ENCODE peak calls at places on chromosome 7, in nine cellular contexts. One of them, this sample, is unnamed.
A peak's percentile ranks its signal among the peaks of the same experiment; 100 is the strongest.

GRCh38 chr7:30206466-30206865 is 71.7 kb downstream of the MTURN start:
- DNase-seq in Caco-2: no peak
- DNase-seq in gastrocnemius medialis: no peak
- DNase-seq in neuronal stem cell: peak; percentile 6
- DNase-seq in adipocyte: peak; percentile 20
- DNase-seq in PC-3: peak; percentile 60
- DNase-seq in fibroblast of lung: no peak
- DNase-seq in mesendoderm: peak; percentile 47
- DNase-seq in ovary: no peak
- DNase-seq in this sample: peak; percentile 32

GRCh38 chr7:85041599-85042216 is 145.1 kb downstream of the SEMA3D start:
- DNase-seq in Caco-2: peak; percentile 73
- DNase-seq in gastrocnemius medialis: peak; percentile 17
- DNase-seq in neuronal stem cell: peak; percentile 60
- DNase-seq in adipocyte: peak; percentile 80
- DNase-seq in PC-3: peak; percentile 87
- DNase-seq in fibroblast of lung: peak; percentile 79
- DNase-seq in mesendoderm: peak; percentile 70
- DNase-seq in ovary: peak; percentile 44
- DNase-seq in this sample: peak; percentile 67

GRCh38 chr7:106294334-106294733 is 9.6 kb upstream of the NAMPT start:
- DNase-seq in Caco-2: no peak
- DNase-seq in gastrocnemius medialis: no peak
- DNase-seq in neuronal stem cell: no peak
- DNase-seq in adipocyte: no peak
- DNase-seq in PC-3: no peak
- DNase-seq in fibroblast of lung: no peak
- DNase-seq in mesendoderm: no peak
- DNase-seq in ovary: no peak
- DNase-seq in this sample: no peak

GRCh38 chr7:4188646-4189045 is 493.4 kb upstream of the FOXK1 start:
- DNase-seq in Caco-2: no peak
- DNase-seq in gastrocnemius medialis: no peak
- DNase-seq in neuronal stem cell: no peak
- DNase-seq in adipocyte: no peak
- DNase-seq in PC-3: no peak
- DNase-seq in fibroblast of lung: no peak
- DNase-seq in mesendoderm: no peak
- DNase-seq in ovary: no peak
- DNase-seq in this sample: no peak

GRCh38 chr7:44460325-44460724 is 30.1 kb downstream of the NUDCD3 start:
- DNase-seq in Caco-2: no peak
- DNase-seq in gastrocnemius medialis: no peak
- DNase-seq in neuronal stem cell: no peak
- DNase-seq in adipocyte: no peak
- DNase-seq in PC-3: no peak
- DNase-seq in fibroblast of lung: no peak
- DNase-seq in mesendoderm: no peak
- DNase-seq in ovary: no peak
- DNase-seq in this sample: no peak

GRCh38 chr7:137932881-137933269 is 69.0 kb downstream of the CREB3L2 start:
- DNase-seq in Caco-2: no peak
- DNase-seq in gastrocnemius medialis: peak; percentile 31
- DNase-seq in neuronal stem cell: no peak
- DNase-seq in adipocyte: peak; percentile 88
- DNase-seq in PC-3: peak; percentile 40
- DNase-seq in fibroblast of lung: peak; percentile 49
- DNase-seq in mesendoderm: peak; percentile 62
- DNase-seq in ovary: no peak
- DNase-seq in this sample: no peak

GRCh38 chr7:85529831-85530230 is 343.0 kb upstream of the SEMA3D start:
- DNase-seq in Caco-2: no peak
- DNase-seq in gastrocnemius medialis: no peak
- DNase-seq in neuronal stem cell: no peak
- DNase-seq in adipocyte: peak; percentile 48
- DNase-seq in PC-3: no peak
- DNase-seq in fibroblast of lung: peak; percentile 53
- DNase-seq in mesendoderm: no peak
- DNase-seq in ovary: no peak
- DNase-seq in this sample: no peak

GRCh38 chr7:82167568-82168314 is 275.8 kb downstream of the CACNA2D1 start:
- DNase-seq in Caco-2: no peak
- DNase-seq in gastrocnemius medialis: no peak
- DNase-seq in neuronal stem cell: no peak
- DNase-seq in adipocyte: no peak
- DNase-seq in PC-3: no peak
- DNase-seq in fibroblast of lung: no peak
- DNase-seq in mesendoderm: peak; percentile 58
- DNase-seq in ovary: no peak
- DNase-seq in this sample: no peak

GRCh38 chr7:38413784-38414183 is 140.3 kb upstream of the TARP start:
- DNase-seq in Caco-2: no peak
- DNase-seq in gastrocnemius medialis: no peak
- DNase-seq in neuronal stem cell: no peak
- DNase-seq in adipocyte: no peak
- DNase-seq in PC-3: no peak
- DNase-seq in fibroblast of lung: no peak
- DNase-seq in mesendoderm: no peak
- DNase-seq in ovary: no peak
- DNase-seq in this sample: no peak

GRCh38 chr7:98810166-98810802 is 59.5 kb downstream of the TMEM130 start:
- DNase-seq in Caco-2: no peak
- DNase-seq in gastrocnemius medialis: no peak
- DNase-seq in neuronal stem cell: no peak
- DNase-seq in adipocyte: no peak
- DNase-seq in PC-3: no peak
- DNase-seq in fibroblast of lung: no peak
- DNase-seq in mesendoderm: no peak
- DNase-seq in ovary: no peak
- DNase-seq in this sample: no peak

GRCh38 chr7:77457779-77458178 is 41.6 kb upstream of the GSAP start:
- DNase-seq in Caco-2: no peak
- DNase-seq in gastrocnemius medialis: no peak
- DNase-seq in neuronal stem cell: no peak
- DNase-seq in adipocyte: no peak
- DNase-seq in PC-3: no peak
- DNase-seq in fibroblast of lung: no peak
- DNase-seq in mesendoderm: no peak
- DNase-seq in ovary: no peak
- DNase-seq in this sample: no peak
- H3K4me1 ChIP-seq in Caco-2: peaks cover 34% of the 10 kb centered on the region
- H3K4me1 ChIP-seq in gastrocnemius medialis: no peaks in the 10 kb centered on the region
- H3K4me1 ChIP-seq in neuronal stem cell: no peaks in the 10 kb centered on the region
- H3K4me1 ChIP-seq in adipocyte: peaks cover 26% of the 10 kb centered on the region
- H3K4me1 ChIP-seq in PC-3: peaks cover 70% of the 10 kb centered on the region
- H3K4me1 ChIP-seq in fibroblast of lung: peaks cover 9% of the 10 kb centered on the region
- H3K4me1 ChIP-seq in mesendoderm: no peaks in the 10 kb centered on the region
- H3K4me1 ChIP-seq in ovary: no peaks in the 10 kb centered on the region
- H3K4me1 ChIP-seq in this sample: peaks cover 3% of the 10 kb centered on the region

GRCh38 chr7:152924826-152925411 is 165.4 kb downstream of the ACTR3B start:
- DNase-seq in Caco-2: no peak
- DNase-seq in gastrocnemius medialis: no peak
- DNase-seq in neuronal stem cell: no peak
- DNase-seq in adipocyte: no peak
- DNase-seq in PC-3: no peak
- DNase-seq in fibroblast of lung: no peak
- DNase-seq in mesendoderm: peak; percentile 43
- DNase-seq in ovary: no peak
- DNase-seq in this sample: no peak
- H3K4me3 ChIP-seq in Caco-2: no peak overlapping the region
- H3K4me3 ChIP-seq in gastrocnemius medialis: peak overlapping the region; percentile 42
- H3K4me3 ChIP-seq in neuronal stem cell: peak overlapping the region; percentile 72
- H3K4me3 ChIP-seq in adipocyte: no peak overlapping the region
- H3K4me3 ChIP-seq in PC-3: no peak overlapping the region
- H3K4me3 ChIP-seq in fibroblast of lung: no peak overlapping the region
- H3K4me3 ChIP-seq in mesendoderm: peak overlapping the region; percentile 35
- H3K4me3 ChIP-seq in ovary: peak overlapping the region; percentile 30
- H3K4me3 ChIP-seq in this sample: peak overlapping the region; percentile 43

GRCh38 chr7:114933665-114934064 is 11.8 kb downstream of the MDFIC start:
- DNase-seq in Caco-2: no peak
- DNase-seq in gastrocnemius medialis: no peak
- DNase-seq in neuronal stem cell: no peak
- DNase-seq in adipocyte: no peak
- DNase-seq in PC-3: no peak
- DNase-seq in fibroblast of lung: no peak
- DNase-seq in mesendoderm: no peak
- DNase-seq in ovary: no peak
- DNase-seq in this sample: no peak
- H3K4me1 ChIP-seq in Caco-2: no peaks in the 10 kb centered on the region
- H3K4me1 ChIP-seq in gastrocnemius medialis: peaks cover 13% of the 10 kb centered on the region
- H3K4me1 ChIP-seq in neuronal stem cell: peaks cover 4% of the 10 kb centered on the region
- H3K4me1 ChIP-seq in adipocyte: peaks cover 85% of the 10 kb centered on the region
- H3K4me1 ChIP-seq in PC-3: peaks cover 11% of the 10 kb centered on the region
- H3K4me1 ChIP-seq in fibroblast of lung: peaks cover 9% of the 10 kb centered on the region
- H3K4me1 ChIP-seq in mesendoderm: peaks cover 9% of the 10 kb centered on the region
- H3K4me1 ChIP-seq in ovary: peaks cover 5% of the 10 kb centered on the region
- H3K4me1 ChIP-seq in this sample: no peaks in the 10 kb centered on the region

DNA sequence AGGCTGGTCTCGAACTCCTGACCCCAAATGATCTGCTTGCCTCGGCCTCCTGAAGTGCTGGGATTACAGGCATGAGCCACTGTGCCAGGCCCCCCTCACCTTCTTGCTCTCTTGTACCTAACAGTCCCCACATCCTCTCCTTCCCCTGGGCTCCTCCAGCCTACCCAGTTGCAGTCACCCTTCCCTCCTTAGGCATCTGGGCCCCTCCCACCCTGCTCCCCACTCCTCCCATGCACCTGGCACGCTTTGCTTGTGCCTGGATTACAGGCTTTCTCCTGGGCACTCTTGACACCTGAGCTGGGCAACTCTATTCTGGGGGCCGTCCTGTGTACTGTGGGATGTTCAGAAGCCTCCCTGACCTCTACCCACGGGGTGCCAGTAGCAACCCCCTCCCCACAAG is 3.0 kb downstream of the CLDN15 start:
- DNase-seq in Caco-2: no peak
- DNase-seq in gastrocnemius medialis: no peak
- DNase-seq in neuronal stem cell: no peak
- DNase-seq in adipocyte: no peak
- DNase-seq in PC-3: no peak
- DNase-seq in fibroblast of lung: no peak
- DNase-seq in mesendoderm: no peak
- DNase-seq in ovary: no peak
- DNase-seq in this sample: no peak
- H3K4me3 ChIP-seq in Caco-2: no peak overlapping the region
- H3K4me3 ChIP-seq in gastrocnemius medialis: no peak overlapping the region
- H3K4me3 ChIP-seq in neuronal stem cell: no peak overlapping the region
- H3K4me3 ChIP-seq in adipocyte: no peak overlapping the region
- H3K4me3 ChIP-seq in PC-3: no peak overlapping the region
- H3K4me3 ChIP-seq in fibroblast of lung: no peak overlapping the region
- H3K4me3 ChIP-seq in mesendoderm: no peak overlapping the region
- H3K4me3 ChIP-seq in ovary: no peak overlapping the region
- H3K4me3 ChIP-seq in this sample: no peak overlapping the region

GRCh38 chr7:1923409-1924053 is 253.5 kb downstream of the ELFN1 start:
- DNase-seq in Caco-2: no peak
- DNase-seq in gastrocnemius medialis: no peak
- DNase-seq in neuronal stem cell: no peak
- DNase-seq in adipocyte: no peak
- DNase-seq in PC-3: no peak
- DNase-seq in fibroblast of lung: no peak
- DNase-seq in mesendoderm: no peak
- DNase-seq in ovary: no peak
- DNase-seq in this sample: no peak

GRCh38 chr7:1925973-1926907 is 256.2 kb downstream of the ELFN1 start:
- DNase-seq in Caco-2: no peak
- DNase-seq in gastrocnemius medialis: no peak
- DNase-seq in neuronal stem cell: no peak
- DNase-seq in adipocyte: no peak
- DNase-seq in PC-3: no peak
- DNase-seq in fibroblast of lung: no peak
- DNase-seq in mesendoderm: no peak
- DNase-seq in ovary: no peak
- DNase-seq in this sample: no peak

GRCh38 chr7:1922870-1923236 is 252.8 kb downstream of the ELFN1 start:
- DNase-seq in Caco-2: no peak
- DNase-seq in gastrocnemius medialis: no peak
- DNase-seq in neuronal stem cell: no peak
- DNase-seq in adipocyte: no peak
- DNase-seq in PC-3: peak; percentile 20
- DNase-seq in fibroblast of lung: peak; percentile 30
- DNase-seq in mesendoderm: peak; percentile 24
- DNase-seq in ovary: no peak
- DNase-seq in this sample: no peak

GRCh38 chr7:1925349-1925748 is 255.3 kb downstream of the ELFN1 start:
- DNase-seq in Caco-2: no peak
- DNase-seq in gastrocnemius medialis: no peak
- DNase-seq in neuronal stem cell: no peak
- DNase-seq in adipocyte: no peak
- DNase-seq in PC-3: peak; percentile 6
- DNase-seq in fibroblast of lung: peak; percentile 28
- DNase-seq in mesendoderm: peak; percentile 61
- DNase-seq in ovary: no peak
- DNase-seq in this sample: no peak

GRCh38 chr7:1924185-1924817 is 254.2 kb downstream of the ELFN1 start:
- DNase-seq in Caco-2: no peak
- DNase-seq in gastrocnemius medialis: no peak
- DNase-seq in neuronal stem cell: no peak
- DNase-seq in adipocyte: peak; percentile 43
- DNase-seq in PC-3: no peak
- DNase-seq in fibroblast of lung: no peak
- DNase-seq in mesendoderm: no peak
- DNase-seq in ovary: no peak
- DNase-seq in this sample: no peak
- H3K4me1 ChIP-seq in Caco-2: no peaks in the 10 kb centered on the region
- H3K4me1 ChIP-seq in gastrocnemius medialis: peaks cover 7% of the 10 kb centered on the region
- H3K4me1 ChIP-seq in neuronal stem cell: no peaks in the 10 kb centered on the region
- H3K4me1 ChIP-seq in adipocyte: peaks cover 24% of the 10 kb centered on the region
- H3K4me1 ChIP-seq in PC-3: peaks cover 6% of the 10 kb centered on the region
- H3K4me1 ChIP-seq in fibroblast of lung: peaks cover 11% of the 10 kb centered on the region
- H3K4me1 ChIP-seq in mesendoderm: no peaks in the 10 kb centered on the region
- H3K4me1 ChIP-seq in ovary: no peaks in the 10 kb centered on the region
- H3K4me1 ChIP-seq in this sample: no peaks in the 10 kb centered on the region

GRCh38 chr7:104973909-104974415 is 40.0 kb upstream of the KMT2E start:
- DNase-seq in Caco-2: no peak
- DNase-seq in gastrocnemius medialis: no peak
- DNase-seq in neuronal stem cell: no peak
- DNase-seq in adipocyte: peak; percentile 87
- DNase-seq in PC-3: no peak
- DNase-seq in fibroblast of lung: peak; percentile 89
- DNase-seq in mesendoderm: no peak
- DNase-seq in ovary: no peak
- DNase-seq in this sample: no peak
- H3K4me3 ChIP-seq in Caco-2: no peak overlapping the region
- H3K4me3 ChIP-seq in gastrocnemius medialis: no peak overlapping the region
- H3K4me3 ChIP-seq in neuronal stem cell: no peak overlapping the region
- H3K4me3 ChIP-seq in adipocyte: peak overlapping the region; percentile 12
- H3K4me3 ChIP-seq in PC-3: no peak overlapping the region
- H3K4me3 ChIP-seq in fibroblast of lung: no peak overlapping the region
- H3K4me3 ChIP-seq in mesendoderm: no peak overlapping the region
- H3K4me3 ChIP-seq in ovary: no peak overlapping the region
- H3K4me3 ChIP-seq in this sample: no peak overlapping the region

This sample was measured in HAP-1.